ENCODE peak calls at places on chromosome 10, in eight cellular contexts. L, U, N, W, R, M, J and I are unnamed samples.

GRCh38 chr10:11035318-11035920 is 17.7 kb downstream of the CELF2 start:
- DNase-seq in L (peak), M (no peak), N (peak), J (peak), U (peak), R (peak), W (no peak), I (no peak)

GRCh38 chr10:74586088-74586585 is 240.3 kb upstream of the KAT6B start:
- DNase-seq in J (peak), W (no peak), R (peak), M (no peak), U (no peak), L (no peak), N (no peak), I (no peak)

GRCh38 chr10:4353059-4353655 is 472.9 kb upstream of the AKR1E2 start:
- DNase-seq in N (no peak), L (no peak), R (no peak), M (no peak), W (no peak), J (peak), U (no peak), I (no peak)

GRCh38 chr10:128247576-128247975 is 121.4 kb upstream of the MKI67 start:
- DNase-seq in U (no peak), J (no peak), N (no peak), M (no peak), L (no peak), W (no peak), R (no peak), I (no peak)

GRCh38 chr10:61890881-61891409 is 10.6 kb upstream of the ARID5B start:
- DNase-seq in N (no peak), M (no peak), R (no peak), U (no peak), J (no peak), L (no peak), W (no peak), I (no peak)

GRCh38 chr10:43119416-43120115 is 18.7 kb upstream of the CSGALNACT2 start:
- DNase-seq in U (no peak), R (peak), W (no peak), L (no peak), J (no peak), M (peak), N (no peak), I (no peak)

GRCh38 chr10:26696786-26697162 is 727 bp upstream of the PDSS1 start:
- DNase-seq in J (no peak), N (no peak), W (peak), U (no peak), M (no peak), R (no peak), L (no peak), I (no peak)

GRCh38 chr10:60820093-60820769 is 42.0 kb downstream of the CDK1 start:
- DNase-seq in J (peak), U (no peak), L (no peak), N (no peak), W (no peak), R (no peak), M (no peak), I (no peak)

GRCh38 chr10:12984165-12984747 is 17.3 kb downstream of the CCDC3 start:
- DNase-seq in J (peak), U (no peak), M (no peak), N (no peak), W (no peak), R (no peak), L (no peak), I (no peak)

GRCh38 chr10:29595636-29596225 is 39.0 kb downstream of the SVIL start:
- DNase-seq in N (no peak), J (no peak), M (no peak), R (no peak), L (no peak), U (no peak), W (no peak), I (no peak)

GRCh38 chr10:120042705-120043104 is 150.2 kb downstream of the SEC23IP start:
- DNase-seq in W (no peak), J (no peak), R (no peak), L (no peak), U (no peak), N (no peak), M (no peak), I (no peak)

GRCh38 chr10:6089334-6090219 is 743 bp downstream of the RBM17 start:
- DNase-seq in L (peak), R (no peak), U (peak), W (no peak), J (peak), M (peak), N (peak), I (peak)

GRCh38 chr10:12934777-12935176 is 66.7 kb downstream of the CCDC3 start:
- DNase-seq in U (no peak), R (no peak), J (peak), L (no peak), N (no peak), M (no peak), W (no peak), I (no peak)

GRCh38 chr10:52316005-52316404 is 1.9 kb downstream of the DKK1 start:
- DNase-seq in N (no peak), M (no peak), L (no peak), U (no peak), W (no peak), J (peak), R (no peak), I (no peak)

GRCh38 chr10:72186633-72187330 is 29.0 kb upstream of the ANAPC16 start:
- DNase-seq in U (peak), L (peak), M (no peak), R (no peak), N (no peak), J (no peak), W (no peak), I (peak)

GRCh38 chr10:48343871-48344598 is 37.6 kb downstream of the MAPK8 start:
- DNase-seq in N (no peak), W (no peak), J (no peak), R (no peak), L (no peak), U (no peak), M (no peak), I (peak)

GRCh38 chr10:29870522-29871044 is 188.8 kb downstream of the JCAD start:
- DNase-seq in M (no peak), L (no peak), W (no peak), N (no peak), R (no peak), J (no peak), U (no peak), I (no peak)

GRCh38 chr10:119333146-119333792 is 125.9 kb downstream of the GRK5 start:
- DNase-seq in M (no peak), R (no peak), W (no peak), L (no peak), U (no peak), N (no peak), J (peak), I (no peak)

GRCh38 chr10:63478564-63478963 is 12.8 kb upstream of the JMJD1C start:
- DNase-seq in W (no peak), U (no peak), M (no peak), J (no peak), L (no peak), N (peak), R (no peak), I (no peak)

GRCh38 chr10:11253397-11254002 is 235.8 kb downstream of the CELF2 start:
- DNase-seq in J (no peak), W (no peak), L (no peak), N (no peak), U (no peak), M (no peak), R (no peak), I (no peak)

GRCh38 chr10:73480158-73480557 is 15.7 kb downstream of the PPP3CB start:
- DNase-seq in M (no peak), J (peak), L (no peak), W (no peak), U (no peak), R (no peak), N (no peak), I (no peak)

GRCh38 chr10:127117125-127117524 is 79.3 kb downstream of the INSYN2A start:
- DNase-seq in J (peak), N (peak), W (peak), M (peak), R (peak), U (peak), L (peak), I (peak)

GRCh38 chr10:30095811-30096422 is 36.5 kb upstream of the JCAD start:
- DNase-seq in N (no peak), L (no peak), U (no peak), J (peak), R (no peak), W (no peak), M (no peak), I (no peak)

GRCh38 chr10:94232711-94233383 is 129.9 kb downstream of the NOC3L start:
- DNase-seq in L (no peak), J (no peak), U (no peak), N (no peak), W (no peak), M (no peak), R (no peak), I (peak)

GRCh38 chr10:12484945-12485805 is 135.8 kb downstream of the CAMK1D start:
- DNase-seq in N (peak), U (peak), R (peak), W (no peak), L (peak), M (no peak), J (no peak), I (peak)

GRCh38 chr10:88991161-88991899 is 732 bp downstream of the FAS start:
- DNase-seq in J (peak), M (peak), W (peak), R (peak), N (peak), U (peak), L (peak), I (peak)
- TF ChIP-seq CTCF in J (no peak), M (no peak), W (peak), R (no peak), N (no peak), U (peak), L (peak), I (no peak)

GRCh38 chr10:129933456-129934092 is 30.5 kb downstream of the EBF3 start:
- DNase-seq in L (no peak), J (no peak), U (no peak), M (no peak), N (no peak), W (no peak), R (peak), I (no peak)
- H3K27ac ChIP-seq in L (no peak), J (no peak), U (no peak), M (no peak), N (no peak), W (no peak), R (no peak), I (no peak)

GRCh38 chr10:132663666-132664365 is 122.1 kb downstream of the NKX6-2 start:
- DNase-seq in M (no peak), L (no peak), N (no peak), J (no peak), R (no peak), U (no peak), W (no peak), I (no peak)
- TF ChIP-seq CTCF in M (no peak), L (no peak), N (no peak), J (no peak), R (no peak), U (no peak), W (no peak), I (no peak)

DNA sequence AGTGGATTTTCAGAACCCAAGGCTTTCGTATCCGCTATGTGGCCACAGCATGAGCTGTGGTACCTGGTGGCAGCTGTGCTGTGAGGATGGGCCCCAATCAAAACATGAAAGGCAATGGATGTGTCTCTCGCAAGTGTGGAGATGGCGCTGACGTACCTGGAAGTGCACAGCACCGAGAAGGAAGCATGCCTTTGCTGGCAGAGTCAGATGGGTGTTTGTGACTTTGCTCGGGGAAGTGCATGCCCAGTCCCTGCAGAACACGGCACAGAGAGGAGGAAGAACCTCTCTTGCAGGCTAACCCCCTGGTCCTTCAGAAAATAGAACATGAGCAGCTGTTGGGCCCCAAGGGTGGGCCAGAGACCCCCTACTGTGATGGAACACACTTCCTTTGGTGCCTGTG is 654.1 kb upstream of the ZWINT start:
- DNase-seq in L (no peak), U (no peak), M (no peak), N (no peak), J (no peak), R (no peak), W (no peak), I (no peak)
- H3K27ac ChIP-seq in L (no peak), U (peak), M (no peak), N (no peak), J (no peak), R (no peak), W (no peak), I (no peak)

GRCh38 chr10:59395984-59396383 is 33.6 kb upstream of the FAM13C start:
- DNase-seq in J (no peak), N (no peak), M (no peak), U (no peak), W (no peak), R (no peak), L (no peak), I (no peak)
- TF ChIP-seq CTCF in J (no peak), N (no peak), M (no peak), U (no peak), W (no peak), R (no peak), L (no peak), I (no peak)

DNA sequence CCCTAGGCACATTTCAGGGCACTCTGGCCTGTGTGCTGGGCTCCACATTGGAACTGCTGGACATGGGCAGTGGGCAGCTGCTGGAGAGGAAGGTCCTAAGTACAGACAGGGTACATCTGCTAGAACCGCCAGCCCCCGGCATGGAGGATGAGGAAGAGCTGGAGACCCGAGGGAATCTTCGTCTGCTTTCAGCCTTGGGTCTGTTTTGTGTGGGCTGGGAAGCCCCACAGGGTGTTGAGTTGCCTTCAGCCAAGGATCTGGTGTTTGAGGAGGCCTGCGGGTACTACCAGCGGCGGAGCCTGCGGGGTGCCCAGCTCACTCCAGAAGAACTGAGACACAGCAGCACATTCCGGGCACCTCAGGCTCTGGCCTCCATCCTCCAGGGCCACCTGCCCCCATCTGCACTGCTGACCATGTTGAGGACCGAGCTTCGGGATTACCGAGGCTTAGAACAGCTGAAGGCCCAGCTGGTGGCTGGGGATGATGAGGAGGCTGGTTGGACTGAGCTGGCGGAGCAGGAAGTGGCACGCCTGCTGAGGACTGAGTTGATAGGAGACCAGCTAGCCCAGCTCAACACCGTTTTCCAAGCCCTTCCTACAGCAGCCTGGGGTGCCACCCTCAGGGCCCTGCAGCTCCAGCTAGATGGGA is 1.4 kb downstream of the HPS6 start:
- DNase-seq in R (no peak), N (no peak), U (no peak), J (no peak), W (no peak), L (peak), M (no peak), I (no peak)
- H3K27ac ChIP-seq in R (peak), N (no peak), U (peak), J (no peak), W (peak), L (peak), M (peak), I (no peak)

GRCh38 chr10:17185873-17186272 is 15.6 kb downstream of the TRDMT1 start:
- DNase-seq in R (no peak), N (no peak), J (no peak), L (no peak), W (no peak), M (no peak), U (no peak), I (no peak)

GRCh38 chr10:17178006-17178405 is 23.5 kb downstream of the TRDMT1 start:
- DNase-seq in N (no peak), J (no peak), M (no peak), U (no peak), L (no peak), R (no peak), W (no peak), I (no peak)

GRCh38 chr10:17179002-17179401 is 22.5 kb downstream of the TRDMT1 start:
- DNase-seq in J (peak), R (no peak), L (no peak), W (no peak), N (no peak), M (no peak), U (no peak), I (no peak)

GRCh38 chr10:17181751-17182150 is 19.7 kb downstream of the TRDMT1 start:
- DNase-seq in J (no peak), R (no peak), U (no peak), L (no peak), W (no peak), M (peak), N (no peak), I (no peak)

GRCh38 chr10:17183110-17183509 is 18.4 kb downstream of the TRDMT1 start:
- DNase-seq in M (no peak), U (no peak), L (no peak), J (no peak), N (no peak), W (no peak), R (no peak), I (no peak)
- TF ChIP-seq CTCF in M (no peak), U (no peak), L (no peak), J (peak), N (peak), W (no peak), R (peak), I (no peak)

DNA sequence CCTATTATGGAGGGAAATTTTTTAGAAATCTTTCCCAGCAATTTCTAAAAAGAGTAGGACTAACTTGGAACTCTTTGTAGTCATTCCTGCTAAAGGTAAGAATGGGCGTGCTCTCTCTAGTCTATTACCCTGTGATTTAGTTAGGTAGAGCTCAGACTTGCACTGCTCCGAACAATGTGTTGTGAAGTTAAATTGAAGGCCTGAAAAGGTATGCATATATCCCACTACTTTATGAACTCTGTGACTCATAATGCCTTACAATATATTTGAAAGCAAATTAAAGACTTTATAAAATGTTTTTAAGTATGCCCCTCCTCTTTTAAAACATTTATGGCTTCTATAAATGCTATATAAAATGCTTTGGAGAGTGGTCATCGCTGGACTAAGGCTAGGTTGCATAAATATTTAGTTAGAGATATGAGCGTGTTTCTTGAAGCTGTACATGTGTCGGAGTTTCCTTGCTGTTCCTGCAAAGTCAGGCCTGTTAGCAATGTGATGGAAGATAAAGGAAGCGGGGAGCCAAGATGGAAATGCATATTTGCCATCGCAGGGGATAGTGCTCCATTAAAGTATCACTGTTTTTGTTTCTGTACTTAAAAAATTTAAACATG is 761.4 kb downstream of the LRMDA start:
- DNase-seq in J (no peak), R (no peak), U (no peak), L (no peak), N (no peak), W (no peak), M (no peak), I (no peak)
- H3K27ac ChIP-seq in J (no peak), R (no peak), U (no peak), L (no peak), N (no peak), W (no peak), M (no peak), I (no peak)

GRCh38 chr10:123379156-123379555 is 225.0 kb downstream of the BUB3 start:
- DNase-seq in W (no peak), M (peak), R (no peak), N (peak), J (no peak), U (no peak), L (no peak), I (no peak)

GRCh38 chr10:123381271-123381670 is 227.1 kb downstream of the BUB3 start:
- DNase-seq in R (no peak), W (no peak), L (no peak), N (no peak), U (no peak), J (peak), M (peak), I (no peak)

GRCh38 chr10:123378302-123378701 is 224.1 kb downstream of the BUB3 start:
- DNase-seq in J (no peak), N (no peak), W (no peak), M (no peak), R (no peak), L (no peak), U (no peak), I (no peak)

GRCh38 chr10:123377883-123378282 is 223.7 kb downstream of the BUB3 start:
- DNase-seq in R (no peak), L (no peak), U (no peak), N (no peak), W (no peak), M (no peak), J (no peak), I (no peak)

GRCh38 chr10:123380491-123381085 is 226.4 kb downstream of the BUB3 start:
- DNase-seq in R (no peak), L (no peak), N (no peak), U (no peak), W (peak), M (no peak), J (peak), I (no peak)
- TF ChIP-seq CTCF in R (peak), L (no peak), N (peak), U (no peak), W (peak), M (peak), J (peak), I (peak)